ENCODE peak calls at places on chromosomes 2 and 18, in four cellular contexts. F is A172; E is activated naive CD8-positive, alpha-beta T cell treated with anti-CD3 and anti-CD28 coated beads, Interleukin-2, amount 50 U/mL, for 24 hours; W is PC-9. C is an unnamed sample.

GRCh38 chr2:29113027-29113686 is 2.1 kb upstream of the CLIP4 start:
- DNase-seq in F (peak), E (no peak), W (no peak), C (peak)

GRCh38 chr2:220034356-220035121 is 407.1 kb downstream of the SLC4A3 start:
- DNase-seq in F (peak), E (no peak), W (peak), C (peak)

GRCh38 chr2:120434909-120435308 is 89.0 kb downstream of the INHBB start:
- DNase-seq in F (no peak), E (no peak), W (no peak), C (no peak)

GRCh38 chr2:148971547-148971946 is 67.0 kb upstream of the LYPD6B start:
- DNase-seq in F (no peak), E (no peak), W (no peak), C (no peak)

GRCh38 chr2:66966631-66967030 is 430.5 kb upstream of the ETAA1 start:
- DNase-seq in F (no peak), E (no peak), W (no peak), C (no peak)

GRCh38 chr2:41911033-41911432 is 136.8 kb upstream of the PKDCC start:
- DNase-seq in F (no peak), E (no peak), W (no peak), C (no peak)

GRCh38 chr18:47215554-47216138 is 35.8 kb downstream of the SKOR2 start:
- DNase-seq in F (peak), E (peak), W (no peak), C (peak)

GRCh38 chr2:53220969-53221368 is 546.6 kb upstream of the CHAC2 start:
- DNase-seq in F (no peak), E (no peak), W (no peak), C (no peak)

GRCh38 chr2:11872247-11872947 is 126.0 kb downstream of the LPIN1 start:
- DNase-seq in F (peak), E (no peak), W (no peak), C (no peak)

GRCh38 chr18:67318651-67319050 is 197.9 kb downstream of the DSEL start:
- DNase-seq in F (no peak), E (no peak), W (no peak), C (no peak)

GRCh38 chr18:54335638-54336173 is 22.0 kb downstream of the STARD6 start:
- DNase-seq in F (no peak), E (no peak), W (no peak), C (no peak)

GRCh38 chr2:119732026-119732425 is 27.7 kb upstream of the PTPN4 start:
- DNase-seq in F (no peak), E (no peak), W (no peak), C (no peak)

GRCh38 chr2:109376115-109376514 is 237.7 kb downstream of the SEPTIN10 start:
- DNase-seq in F (no peak), E (no peak), W (peak), C (no peak)

GRCh38 chr18:23189768-23190661 is 54.7 kb downstream of the CABLES1 start:
- DNase-seq in F (no peak), E (no peak), W (no peak), C (no peak)

GRCh38 chr18:3706279-3707097 is 256.5 kb downstream of the TGIF1 start:
- DNase-seq in F (no peak), E (no peak), W (no peak), C (no peak)

GRCh38 chr2:54348672-54349071 is 92.6 kb upstream of the TSPYL6 start:
- DNase-seq in F (no peak), E (no peak), W (no peak), C (peak)

GRCh38 chr18:74689251-74689650 is 91.6 kb downstream of the ZNF407 start:
- DNase-seq in F (no peak), E (no peak), W (no peak), C (no peak)

GRCh38 chr2:204550738-204551137 is 5.5 kb downstream of the PARD3B start:
- DNase-seq in F (no peak), E (no peak), W (no peak), C (peak)

GRCh38 chr2:118006861-118007260 is 7.0 kb downstream of the CCDC93 start:
- DNase-seq in F (no peak), E (no peak), W (no peak), C (no peak)